ENCODE peak calls at places on chromosomes 13 and 19, in five cellular contexts. R is AG10803, P is GM06990, D is H9, Q is WERI-Rb-1. B is an unnamed sample.

GRCh38 chr19:43620061-43621001 is 902 bp upstream of the ZNF428 start:
- DNase-seq in D (no peak), Q (no peak), R (no peak), P (no peak), B (no peak)

GRCh38 chr19:28414748-28415147 is 798.2 kb downstream of the UQCRFS1 start:
- DNase-seq in P (no peak), R (no peak), Q (no peak), D (no peak), B (no peak)

GRCh38 chr13:99275093-99275469 is 16.9 kb upstream of the GPR18 start:
- DNase-seq in Q (no peak), R (peak; percentile 80), P (no peak), D (no peak), B (peak; percentile 54)

GRCh38 chr19:35165200-35166058 is 10.9 kb downstream of the FXYD5 start:
- DNase-seq in R (no peak), P (no peak), D (no peak), Q (no peak), B (no peak)

GRCh38 chr13:98328511-98328910 is 151.4 kb upstream of the RNF113B start:
- DNase-seq in R (no peak), P (no peak), Q (no peak), D (no peak), B (no peak)

GRCh38 chr13:97191615-97192014 is 30.5 kb upstream of the MBNL2 start:
- DNase-seq in Q (no peak), P (no peak), R (no peak), D (no peak), B (no peak)

GRCh38 chr19:8835446-8835845 is 3.3 kb downstream of the MBD3L1 start:
- DNase-seq in Q (no peak), D (no peak), P (no peak), R (no peak), B (no peak)

GRCh38 chr19:28465317-28466086 is 747.4 kb downstream of the UQCRFS1 start:
- DNase-seq in D (no peak), P (no peak), Q (no peak), R (no peak), B (peak; percentile 56)

GRCh38 chr19:3179739-3180293 is 1.2 kb downstream of the S1PR4 start:
- DNase-seq in Q (no peak), P (peak; percentile 72), D (peak; percentile 23), R (no peak), B (no peak)

GRCh38 chr13:34035676-34036325 is 217.9 kb downstream of the RFC3 start:
- DNase-seq in Q (no peak), R (no peak), P (no peak), D (no peak), B (no peak)

GRCh38 chr19:10961763-10962536 is 1.1 kb downstream of the SMARCA4 start:
- DNase-seq in P (no peak), R (no peak), D (no peak), Q (no peak), B (peak; percentile 28)

GRCh38 chr19:18847516-18848463 is 16.0 kb downstream of the UPF1 start:
- DNase-seq in P (no peak), Q (no peak), R (peak; percentile 97), D (no peak), B (peak; percentile 77)
- TF ChIP-seq CTCF in P (no peak), Q (no peak), R (peak; percentile 11), D (no peak), B (no peak)

GRCh38 chr19:53076984-53077383 is 26.2 kb downstream of the ZNF160 start:
- DNase-seq in Q (peak; percentile 77), P (no peak), D (peak; percentile 91), R (peak; percentile 15), B (peak; percentile 9)
- TF ChIP-seq CTCF in Q (peak; percentile 74), P (no peak), D (peak; percentile 95), R (peak; percentile 46), B (peak; percentile 28)

DNA sequence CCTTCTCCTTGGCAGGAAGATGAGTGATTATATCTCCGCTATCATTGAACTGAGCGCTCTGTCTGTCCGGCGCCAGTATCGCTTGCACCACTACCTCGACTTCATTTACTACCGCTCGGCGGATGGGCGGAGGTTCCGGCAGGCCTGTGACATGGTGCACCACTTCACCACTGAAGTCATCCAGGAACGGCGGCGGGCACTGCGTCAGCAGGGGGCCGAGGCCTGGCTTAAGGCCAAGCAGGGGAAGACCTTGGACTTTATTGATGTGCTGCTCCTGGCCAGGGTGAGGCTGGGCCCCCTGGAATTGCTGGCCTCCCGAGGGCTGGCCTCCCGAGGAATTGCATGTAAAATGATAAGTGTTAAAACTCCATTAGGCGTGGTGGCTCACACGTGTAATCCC is 32.1 kb downstream of the CYP4F22 start:
- DNase-seq in Q (no peak), R (no peak), P (no peak), D (no peak), B (no peak)
- TF ChIP-seq CTCF in Q (no peak), R (no peak), P (no peak), D (no peak), B (no peak)

DNA sequence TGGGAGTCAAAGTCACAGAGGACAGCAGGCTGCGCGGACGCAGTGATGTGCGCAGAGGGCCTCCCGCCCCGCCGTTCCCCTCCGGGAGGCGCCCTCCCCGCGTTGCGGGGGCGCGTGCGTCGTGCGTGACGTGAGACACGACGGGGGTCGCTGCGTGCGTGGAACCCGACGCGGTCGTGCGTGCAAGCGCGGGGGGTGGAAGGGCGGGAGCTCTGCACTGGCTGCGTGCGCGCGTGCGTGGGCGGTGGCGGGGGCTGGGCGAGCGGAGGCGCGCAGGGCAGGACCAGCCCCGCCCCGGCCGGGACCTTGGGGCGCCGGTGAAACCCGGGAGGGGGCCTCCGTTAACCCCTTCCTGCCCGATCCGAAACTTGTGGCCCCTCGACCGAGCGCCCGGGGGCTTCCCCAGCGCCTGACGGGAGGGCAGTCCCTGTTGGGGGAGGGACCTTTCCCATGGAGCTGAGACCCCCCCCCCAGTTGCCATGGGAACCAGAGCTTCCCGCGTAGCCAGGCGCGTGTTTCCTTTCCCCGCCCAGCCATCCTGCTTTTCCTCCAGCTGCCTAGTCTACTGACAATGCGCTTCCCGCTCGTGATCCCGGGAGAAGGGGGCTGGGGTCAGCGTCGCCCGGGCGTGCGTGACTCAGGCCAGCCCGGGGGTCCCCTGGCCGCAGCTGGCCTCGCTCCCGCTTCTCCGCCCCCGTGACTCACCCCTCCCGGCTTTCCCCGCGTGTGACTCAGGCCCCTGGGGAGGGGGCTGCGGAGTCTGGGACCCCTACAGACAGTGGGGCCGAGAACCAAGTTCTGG is 7.3 kb upstream of the HOOK2 start:
- DNase-seq in D (peak; percentile 56), Q (peak; percentile 87), R (peak; percentile 83), P (peak; percentile 93), B (peak; percentile 91)
- TF ChIP-seq CTCF in D (peak; percentile 11), Q (peak; percentile 43), R (no peak), P (peak; percentile 14), B (no peak)